ENCODE peak calls at places on chromosome 11, in seven cellular contexts. I, S, E, Q, C, A and R are unnamed samples.

GRCh38 chr11:73577496-73577917 is 20.4 kb downstream of the FAM168A start:
- DNase-seq in I (no peak), C (no peak), Q (no peak), A (no peak), E (peak), S (no peak), R (no peak)

GRCh38 chr11:19869466-19869865 is 156.8 kb downstream of the NAV2 start:
- DNase-seq in A (no peak), S (no peak), E (no peak), Q (no peak), C (no peak), I (no peak), R (no peak)

GRCh38 chr11:46832511-46833214 is 13.4 kb downstream of the CKAP5 start:
- DNase-seq in Q (no peak), S (no peak), I (no peak), C (no peak), E (no peak), A (no peak), R (no peak)

GRCh38 chr11:125262825-125263218 is 98.3 kb downstream of the PKNOX2 start:
- DNase-seq in E (no peak), A (no peak), C (no peak), Q (peak), I (no peak), S (no peak), R (peak)

GRCh38 chr11:65565624-65566453 is 4.4 kb upstream of the ZNRD2 start:
- DNase-seq in A (no peak), C (no peak), E (peak), Q (peak), S (no peak), I (peak), R (no peak)

GRCh38 chr11:123364145-123364544 is 65.9 kb upstream of the GRAMD1B start:
- DNase-seq in S (no peak), E (no peak), A (no peak), Q (no peak), C (no peak), I (no peak), R (no peak)

GRCh38 chr11:28090052-28090749 is 17.8 kb downstream of the KIF18A start:
- DNase-seq in A (no peak), S (no peak), I (no peak), Q (peak), C (no peak), E (no peak), R (no peak)

GRCh38 chr11:62981743-62982142 is 3.0 kb downstream of the SLC22A6 start:
- DNase-seq in S (no peak), A (peak), Q (no peak), C (no peak), E (no peak), I (no peak), R (no peak)

GRCh38 chr11:69293819-69294505 is at the start of gene MYEOV:
- DNase-seq in I (peak), E (peak), C (no peak), S (peak), Q (peak), A (peak), R (no peak)

GRCh38 chr11:8792636-8793035 is 110.0 kb downstream of the RPL27A start:
- DNase-seq in I (no peak), S (no peak), A (no peak), Q (no peak), E (no peak), C (no peak), R (no peak)

GRCh38 chr11:76672431-76673163 is 2.0 kb upstream of the LRRC32 start:
- DNase-seq in A (no peak), S (no peak), Q (peak), I (peak), C (peak), E (peak), R (no peak)

GRCh38 chr11:117823294-117823940 is 1.1 kb downstream of the FXYD2 start:
- DNase-seq in C (peak), S (peak), A (no peak), Q (peak), I (no peak), E (peak), R (peak)

GRCh38 chr11:86958259-86958658 is 3.1 kb upstream of the FZD4 start:
- DNase-seq in Q (no peak), S (no peak), A (no peak), I (no peak), C (no peak), E (no peak), R (no peak)

GRCh38 chr11:66299189-66299588 is 7.5 kb downstream of the TMEM151A start:
- DNase-seq in C (no peak), I (no peak), Q (no peak), E (no peak), A (no peak), S (no peak), R (peak)

GRCh38 chr11:3123761-3124733 is 41.1 kb downstream of the OSBPL5 start:
- DNase-seq in C (no peak), I (no peak), S (peak), Q (peak), E (no peak), A (no peak), R (peak)

GRCh38 chr11:11105361-11105760 is 247.5 kb upstream of the ZBED5 start:
- DNase-seq in Q (no peak), S (no peak), A (peak), C (no peak), I (no peak), E (no peak), R (no peak)

GRCh38 chr11:17604201-17604912 is 57.3 kb downstream of the OTOG start:
- DNase-seq in I (no peak), S (no peak), A (no peak), C (no peak), Q (no peak), E (no peak), R (no peak)

GRCh38 chr11:36702330-36703054 is 104.5 kb upstream of the RAG2 start:
- DNase-seq in A (peak), Q (peak), E (no peak), I (no peak), S (no peak), C (no peak), R (peak)